ENCODE peak calls at places on chromosomes 5 and 9, in nine cellular contexts. J is nephron progenitor cell, A is prostate gland, X is dorsolateral prefrontal cortex, Q is NB4, Z is tibial artery, W is Calu3, H is astrocyte of the spinal cord, Y is fibroblast of the aortic adventitia. O is an unnamed sample.
A peak's percentile ranks its signal among the peaks of the same experiment; 100 is the strongest.

GRCh38 chr9:36136894-36137391 is 410 bp downstream of the GLIPR2 start:
- DNase-seq in J (peak; percentile 47), A (no peak), X (no peak), Q (peak; percentile 27), Z (no peak), W (no peak), H (no peak), Y (no peak), O (no peak)

GRCh38 chr5:8058626-8059180 is 189.8 kb downstream of the MTRR start:
- DNase-seq in J (no peak), A (no peak), X (no peak), Q (no peak), Z (no peak), W (no peak), H (no peak), Y (no peak), O (no peak)

GRCh38 chr9:109880276-109881169 is 100.5 kb downstream of the PALM2AKAP2 start:
- DNase-seq in J (peak; percentile 20), A (no peak), X (no peak), Q (peak; percentile 44), Z (no peak), W (peak; percentile 4), H (peak; percentile 33), Y (peak; percentile 43), O (no peak)

GRCh38 chr5:39628348-39628747 is 203.6 kb upstream of the DAB2 start:
- DNase-seq in J (no peak), A (no peak), X (no peak), Q (no peak), Z (no peak), W (no peak), H (no peak), Y (no peak), O (no peak)

GRCh38 chr9:81559197-81559596 is 130.2 kb downstream of the TLE1 start:
- DNase-seq in J (no peak), A (no peak), X (no peak), Q (no peak), Z (no peak), W (no peak), H (no peak), Y (no peak), O (no peak)

GRCh38 chr5:112418412-112419049 is 546 bp downstream of the EPB41L4A start:
- DNase-seq in J (no peak), A (no peak), X (no peak), Q (no peak), Z (no peak), W (peak; percentile 4), H (peak; percentile 18), Y (no peak), O (no peak)

GRCh38 chr9:74948897-74949296 is 3.8 kb downstream of the C9orf40 start:
- DNase-seq in J (no peak), A (no peak), X (no peak), Q (no peak), Z (no peak), W (no peak), H (no peak), Y (no peak), O (no peak)

GRCh38 chr5:13328316-13328715 is 616.2 kb downstream of the DNAH5 start:
- DNase-seq in J (no peak), A (no peak), X (no peak), Q (no peak), Z (no peak), W (no peak), H (no peak), Y (no peak), O (no peak)

GRCh38 chr5:9905661-9906060 is 275.5 kb upstream of the TAS2R1 start:
- DNase-seq in J (no peak), A (no peak), X (no peak), Q (no peak), Z (no peak), W (no peak), H (peak; percentile 9), Y (peak; percentile 20), O (no peak)

GRCh38 chr5:140608730-140609520 is 24.1 kb downstream of the CD14 start:
- DNase-seq in J (no peak), A (peak; percentile 71), X (no peak), Q (peak; percentile 81), Z (peak; percentile 51), W (peak; percentile 55), H (no peak), Y (no peak), O (no peak)

GRCh38 chr5:78577051-78577807 is 71.3 kb downstream of the LHFPL2 start:
- DNase-seq in J (no peak), A (no peak), X (no peak), Q (no peak), Z (peak; percentile 68), W (no peak), H (no peak), Y (peak; percentile 55), O (no peak)

GRCh38 chr5:32307769-32308194 is 5.0 kb downstream of the MTMR12 start:
- DNase-seq in J (no peak), A (no peak), X (no peak), Q (no peak), Z (no peak), W (no peak), H (no peak), Y (no peak), O (no peak)

GRCh38 chr9:98515506-98516204 is 193.1 kb downstream of the GABBR2 start:
- DNase-seq in J (no peak), A (no peak), X (no peak), Q (no peak), Z (no peak), W (no peak), H (no peak), Y (no peak), O (no peak)

DNA sequence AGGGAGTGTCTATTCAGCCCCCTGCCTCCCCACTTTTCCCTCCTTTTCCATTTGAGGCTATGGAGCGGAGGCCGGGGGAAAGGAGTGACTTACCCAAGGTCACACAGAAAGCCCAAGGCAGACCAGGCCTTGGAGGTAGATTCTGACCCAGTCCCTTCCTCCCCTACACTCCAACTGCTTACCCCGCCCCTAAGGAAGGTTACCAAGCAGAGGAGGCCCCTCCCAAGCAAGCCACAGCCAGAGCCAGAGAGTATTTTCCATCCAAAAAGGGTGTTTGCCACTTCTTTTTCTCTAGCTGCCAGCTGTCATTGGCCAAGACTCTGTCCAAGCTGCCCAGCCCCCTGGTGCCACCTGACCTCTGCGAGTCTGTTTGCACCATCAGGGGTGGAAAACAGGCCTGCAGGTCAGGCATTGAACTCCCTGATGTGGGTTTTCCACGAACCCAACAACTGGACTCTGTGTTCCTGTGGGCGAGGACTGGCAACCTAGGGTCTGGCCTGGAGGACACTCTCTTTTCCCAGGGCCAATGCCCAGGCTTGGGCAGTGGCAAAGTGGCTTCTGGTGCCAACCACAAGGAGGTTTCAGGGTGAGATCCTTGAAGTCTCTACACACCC is 6.3 kb upstream of the ASS1 start:
- DNase-seq in J (no peak), A (no peak), X (no peak), Q (no peak), Z (no peak), W (no peak), H (no peak), Y (no peak), O (no peak)
- TF ChIP-seq CTCF in J (no peak), A (no peak), X (no peak), Q (no peak), Z (no peak), W (no peak), H (no peak), Y (no peak), O (no peak)

GRCh38 chr5:83436276-83436675 is 35.3 kb upstream of the VCAN start:
- DNase-seq in J (no peak), A (no peak), X (no peak), Q (no peak), Z (no peak), W (no peak), H (no peak), Y (no peak), O (no peak)
- TF ChIP-seq CTCF in J (no peak), A (no peak), X (no peak), Q (no peak), Z (no peak), W (no peak), H (no peak), Y (no peak), O (no peak)

GRCh38 chr9:91948061-91948422 is 2.0 kb downstream of the ROR2 start:
- DNase-seq in J (peak; percentile 36), A (peak; percentile 35), X (no peak), Q (peak; percentile 90), Z (no peak), W (no peak), H (no peak), Y (peak; percentile 54), O (no peak)

GRCh38 chr9:91949946-91950664 is at the start of gene ROR2:
- DNase-seq in J (peak; percentile 92), A (peak; percentile 87), X (no peak), Q (peak; percentile 88), Z (no peak), W (peak; percentile 66), H (peak; percentile 35), Y (peak; percentile 38), O (no peak)

GRCh38 chr9:91946825-91947224 is 3.2 kb downstream of the ROR2 start:
- DNase-seq in J (no peak), A (no peak), X (no peak), Q (no peak), Z (no peak), W (no peak), H (no peak), Y (peak; percentile 28), O (no peak)

GRCh38 chr9:91949293-91949945 is 609 bp downstream of the ROR2 start:
- DNase-seq in J (peak; percentile 53), A (peak; percentile 21), X (no peak), Q (peak; percentile 66), Z (no peak), W (no peak), H (no peak), Y (no peak), O (no peak)

DNA sequence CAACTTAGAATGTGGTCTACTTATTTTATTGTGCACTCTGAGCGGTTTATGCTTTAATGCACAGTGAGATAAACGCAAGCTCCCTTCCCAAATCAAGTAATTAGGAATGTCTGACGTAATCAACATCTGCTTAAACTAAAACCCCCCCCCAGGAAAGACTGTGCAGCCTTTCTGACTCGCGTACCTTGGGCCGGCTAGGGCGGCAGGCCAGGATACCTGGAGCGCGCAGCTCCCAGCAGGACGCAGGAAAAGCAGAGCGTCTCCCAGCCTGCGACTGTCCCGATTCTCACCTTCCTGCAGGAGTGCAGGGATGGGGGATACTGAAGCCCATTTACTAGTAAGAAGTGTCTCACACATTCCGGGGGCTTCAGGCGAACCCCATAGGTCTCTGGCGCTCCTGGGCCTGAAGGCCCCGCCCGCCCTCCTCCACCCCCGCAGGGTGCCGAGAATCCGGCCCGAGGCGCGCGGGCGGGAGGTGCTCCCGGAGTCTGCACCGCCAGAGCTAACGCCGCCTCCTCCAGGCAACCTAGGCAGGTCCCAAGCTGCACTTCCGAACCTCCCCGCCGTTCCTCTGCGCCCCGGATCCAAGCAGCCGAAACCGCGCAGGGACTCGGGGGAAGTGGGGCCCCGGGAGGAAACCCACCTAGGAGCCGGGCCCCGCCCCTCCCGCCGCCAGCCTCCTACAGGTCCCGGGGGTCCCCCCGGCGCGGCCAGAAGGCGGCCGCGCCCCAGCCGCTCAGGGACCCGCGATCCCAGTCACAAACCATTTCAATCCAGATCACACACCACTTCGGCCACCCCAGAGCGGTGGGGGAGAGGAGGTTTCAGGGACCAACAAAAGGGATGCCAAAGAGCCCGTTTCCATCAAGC is 1.4 kb downstream of the ROR2 start:
- DNase-seq in J (peak; percentile 76), A (peak; percentile 81), X (no peak), Q (peak; percentile 90), Z (no peak), W (peak; percentile 36), H (no peak), Y (peak; percentile 45), O (no peak)
- TF ChIP-seq CTCF in J (peak; percentile 20), A (peak; percentile 21), X (no peak), Q (no peak), Z (no peak), W (no peak), H (peak; percentile 17), Y (peak; percentile 43), O (no peak)

GRCh38 chr5:117455236-117456233 is 880.9 kb upstream of the SEMA6A start:
- DNase-seq in J (no peak), A (no peak), X (no peak), Q (peak; percentile 19), Z (no peak), W (peak; percentile 86), H (no peak), Y (no peak), O (no peak)
- TF ChIP-seq CTCF in J (no peak), A (no peak), X (no peak), Q (peak; percentile 40), Z (no peak), W (peak; percentile 90), H (peak; percentile 35), Y (no peak), O (no peak)

O was measured in AG09319.